ENCODE peak calls at places on chromosome 18, in six cellular contexts. N is upper lobe of left lung, H is H1, K is HepG2, O is GM12892, V is SK-N-MC. B is an unnamed sample.

GRCh38 chr18:26415041-26415440 is 133.3 kb downstream of the KCTD1 start:
- DNase-seq in N (no peak), K (no peak), O (no peak), V (no peak), H (no peak), B (no peak)

GRCh38 chr18:9617006-9617542 is 2.7 kb upstream of the PPP4R1 start:
- DNase-seq in O (no peak), H (no peak), K (no peak), V (no peak), N (no peak), B (no peak)

GRCh38 chr18:79257480-79257879 is 138.2 kb upstream of the NFATC1 start:
- DNase-seq in O (no peak), N (no peak), H (no peak), V (no peak), K (no peak), B (no peak)

GRCh38 chr18:11512096-11513030 is 97.0 kb upstream of the SLC35G4 start:
- DNase-seq in V (no peak), K (peak), O (no peak), N (no peak), H (no peak), B (no peak)

GRCh38 chr18:66210875-66211274 is 393.0 kb downstream of the CDH19 start:
- DNase-seq in H (no peak), K (no peak), N (no peak), V (no peak), O (no peak), B (no peak)

GRCh38 chr18:58387716-58388115 is 241.2 kb downstream of the ALPK2 start:
- DNase-seq in O (no peak), N (no peak), K (no peak), H (no peak), V (no peak), B (no peak)

GRCh38 chr18:7303306-7303705 is 72.4 kb downstream of the LRRC30 start:
- DNase-seq in N (no peak), O (no peak), K (no peak), V (no peak), H (no peak), B (no peak)

GRCh38 chr18:2540575-2540974 is 30.7 kb downstream of the METTL4 start:
- DNase-seq in V (no peak), K (no peak), O (no peak), H (no peak), N (no peak), B (no peak)

GRCh38 chr18:11669271-11669947 is 19.7 kb upstream of the GNAL start:
- DNase-seq in H (no peak), K (no peak), V (no peak), O (no peak), N (no peak), B (no peak)

GRCh38 chr18:11246466-11246865 is 97.1 kb upstream of the PIEZO2 start:
- DNase-seq in O (no peak), N (no peak), H (no peak), K (no peak), V (no peak), B (no peak)

GRCh38 chr18:8358066-8358795 is 251.0 kb upstream of the RAB12 start:
- DNase-seq in V (no peak), K (no peak), N (no peak), H (no peak), O (no peak), B (no peak)

GRCh38 chr18:44741551-44741950 is 60.9 kb downstream of the SETBP1 start:
- DNase-seq in H (no peak), N (no peak), O (no peak), K (no peak), V (no peak), B (no peak)

GRCh38 chr18:8040021-8040420 is 472.9 kb downstream of the PTPRM start:
- DNase-seq in V (no peak), N (no peak), H (no peak), K (no peak), O (no peak), B (no peak)

GRCh38 chr18:21191596-21192307 is 50.3 kb upstream of the GREB1L start:
- DNase-seq in N (peak), V (peak), K (peak), H (peak), O (no peak), B (no peak)

GRCh38 chr18:14179306-14179705 is 47.1 kb upstream of the ZNF519 start:
- DNase-seq in V (no peak), N (no peak), O (no peak), H (no peak), K (no peak), B (no peak)

GRCh38 chr18:23438046-23438377 is 15.1 kb upstream of the RIOK3 start:
- DNase-seq in V (no peak), O (no peak), N (no peak), H (no peak), K (no peak), B (no peak)

GRCh38 chr18:10792181-10792580 is 266.4 kb downstream of the NAPG start:
- DNase-seq in H (no peak), K (no peak), N (no peak), O (no peak), V (peak), B (no peak)

GRCh38 chr18:59419386-59419785 is 60.3 kb upstream of the LMAN1 start:
- DNase-seq in H (no peak), O (no peak), K (no peak), V (no peak), N (no peak), B (no peak)

GRCh38 chr18:30361864-30362540 is 680.5 kb downstream of the DSC3 start:
- DNase-seq in V (no peak), K (no peak), H (no peak), N (no peak), O (no peak), B (no peak)

GRCh38 chr18:21129586-21130216 is 18.1 kb upstream of the ROCK1 start:
- DNase-seq in N (no peak), K (no peak), H (no peak), O (no peak), V (no peak), B (no peak)

GRCh38 chr18:27750014-27750413 is 426.9 kb downstream of the CDH2 start:
- DNase-seq in V (peak), H (peak), N (no peak), K (peak), O (no peak), B (no peak)

GRCh38 chr18:33906046-33906445 is 318.7 kb downstream of the NOL4 start:
- DNase-seq in K (no peak), O (no peak), V (no peak), N (no peak), H (no peak), B (no peak)

GRCh38 chr18:41144444-41144843 is 810.6 kb upstream of the PIK3C3 start:
- DNase-seq in K (no peak), O (no peak), N (no peak), V (no peak), H (no peak), B (no peak)

GRCh38 chr18:7872569-7872968 is 305.5 kb downstream of the PTPRM start:
- DNase-seq in N (peak), H (no peak), O (no peak), V (no peak), K (peak), B (no peak)

GRCh38 chr18:50559750-50560680 is at the start of gene MAPK4:
- DNase-seq in N (peak), H (no peak), K (no peak), V (no peak), O (peak), B (no peak)

GRCh38 chr18:37390687-37391086 is 174.9 kb downstream of the CELF4 start:
- DNase-seq in K (no peak), N (no peak), O (no peak), V (no peak), H (no peak), B (no peak)
- TF ChIP-seq POLR2AphosphoS5 in K (no peak), N (no peak), O (no peak), V (no peak), H (no peak), B (no peak)

DNA sequence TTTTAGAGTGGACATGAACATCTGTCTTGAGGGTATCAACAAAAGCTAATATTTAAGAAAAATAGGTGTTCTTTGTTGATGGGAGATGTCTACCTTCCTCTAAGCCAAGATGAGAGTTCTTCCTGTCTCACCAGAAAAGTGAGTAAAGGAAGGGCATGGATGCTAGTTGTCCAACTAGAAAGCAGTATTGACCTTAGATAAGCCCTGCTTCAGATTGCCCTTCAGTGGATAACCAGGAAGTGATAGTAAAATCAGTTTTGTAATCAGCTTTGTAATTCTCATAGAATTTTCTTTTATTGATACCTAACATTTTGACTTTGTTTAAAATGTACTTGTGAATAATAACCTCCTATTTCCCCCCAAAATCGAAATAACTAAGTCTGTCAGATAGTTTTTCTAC is 134.7 kb downstream of the ZNF407 start:
- DNase-seq in K (no peak), O (no peak), N (no peak), H (no peak), V (no peak), B (no peak)
- TF ChIP-seq POLR2AphosphoS5 in K (no peak), O (no peak), N (no peak), H (no peak), V (no peak), B (no peak)

DNA sequence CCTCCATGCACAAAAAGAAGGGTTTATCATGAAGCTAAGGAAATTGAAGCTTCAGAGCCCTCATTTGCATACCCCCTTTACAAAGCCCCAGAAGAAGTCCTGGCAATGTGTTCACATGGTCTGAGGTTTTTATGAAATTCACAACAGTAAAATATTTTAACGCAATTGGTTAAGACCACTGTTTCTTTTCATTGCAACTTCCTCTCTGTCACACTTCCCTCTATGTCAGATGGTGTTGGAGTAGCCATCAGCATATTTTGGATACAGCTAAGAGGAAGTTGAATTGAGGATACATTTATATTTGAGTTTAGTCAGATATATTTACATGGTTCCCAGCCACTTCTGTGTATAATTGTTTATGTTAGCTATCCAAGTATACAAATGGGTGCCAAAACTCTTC is 170.0 kb downstream of the TXNL1 start:
- DNase-seq in N (no peak), K (no peak), H (no peak), O (no peak), V (no peak), B (no peak)
- TF ChIP-seq POLR2AphosphoS5 in N (no peak), K (no peak), H (no peak), O (no peak), V (no peak), B (no peak)

DNA sequence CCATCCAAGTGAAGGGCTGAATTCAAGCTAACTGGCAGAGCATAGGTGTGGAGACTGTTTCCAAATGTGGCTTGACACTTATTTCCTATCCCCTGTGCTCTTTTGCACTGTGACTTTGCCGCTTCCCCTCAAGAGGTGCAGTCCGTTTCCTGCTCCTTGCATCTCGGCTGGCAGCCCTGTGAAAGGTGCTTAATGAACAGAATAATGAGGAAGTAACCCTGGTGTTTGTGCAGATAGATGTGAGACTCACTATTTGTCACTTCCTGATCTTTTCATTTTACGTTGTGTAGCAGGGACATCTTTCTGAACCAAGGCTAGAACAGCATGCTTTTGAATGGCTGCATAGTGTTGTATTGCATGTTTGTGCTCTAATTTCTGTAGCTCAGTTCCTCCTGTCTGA is 60.8 kb downstream of the CEP192 start:
- DNase-seq in O (no peak), H (no peak), N (peak), V (no peak), K (no peak), B (no peak)
- TF ChIP-seq POLR2AphosphoS5 in O (no peak), H (no peak), N (no peak), V (no peak), K (no peak), B (no peak)

DNA sequence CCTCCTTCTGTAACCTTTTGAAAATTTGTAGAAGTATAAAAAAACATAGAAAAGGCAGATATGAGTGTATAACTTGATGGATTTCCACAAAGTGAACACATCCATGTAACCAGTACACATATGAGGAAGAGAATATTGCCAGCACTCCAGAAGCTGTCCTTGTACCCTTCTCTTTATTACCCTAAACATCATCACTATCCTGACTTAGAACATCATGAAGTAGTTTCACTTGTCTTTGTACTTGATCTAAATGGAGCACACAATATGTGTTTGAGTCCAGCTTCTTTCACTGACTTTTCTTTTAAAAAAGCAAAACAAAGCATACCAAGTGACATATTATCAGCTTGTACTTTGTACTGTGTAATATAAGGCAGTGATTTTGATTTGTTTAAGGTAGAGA is 154.0 kb downstream of the PHLPP1 start:
- DNase-seq in H (no peak), K (no peak), V (no peak), O (no peak), N (no peak), B (no peak)
- TF ChIP-seq POLR2AphosphoS5 in H (no peak), K (no peak), V (no peak), O (no peak), N (no peak), B (no peak)

DNA sequence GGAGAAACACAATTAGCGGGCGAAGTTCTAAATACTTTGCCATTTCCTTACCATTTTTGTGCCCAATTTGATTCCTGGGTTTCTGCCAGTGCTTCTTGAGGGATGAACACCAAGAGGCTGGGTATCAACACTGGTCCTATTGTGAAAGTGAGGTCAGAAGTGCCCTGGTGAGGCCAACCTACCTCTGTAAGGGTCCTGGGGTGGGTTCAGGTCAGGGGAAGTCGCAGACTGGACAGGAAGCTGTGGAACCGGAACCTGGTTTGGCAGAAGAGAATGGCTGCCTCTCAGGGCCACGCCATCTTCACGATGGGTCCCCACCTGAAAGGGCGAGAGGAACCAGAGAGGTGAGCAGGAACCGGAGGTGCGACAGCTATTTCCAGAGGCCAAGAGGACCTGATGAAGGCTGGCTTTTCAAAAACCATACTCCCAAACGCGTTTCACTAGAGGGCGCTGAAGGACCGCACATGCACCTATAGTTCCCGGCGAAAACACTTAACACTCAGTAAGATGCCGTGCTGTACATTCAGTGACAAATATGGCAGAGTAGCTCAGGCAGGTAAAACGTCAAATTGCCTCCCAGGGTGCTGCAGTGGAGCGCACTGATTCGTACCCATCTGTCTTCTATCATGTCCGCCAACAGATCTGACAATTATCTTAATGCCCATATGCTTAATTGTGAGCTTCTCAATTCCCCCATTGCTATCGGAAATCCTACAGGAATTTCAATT is 275.3 kb upstream of the CCDC68 start:
- DNase-seq in N (peak), K (peak), O (peak), V (peak), H (peak), B (peak)
- TF ChIP-seq POLR2AphosphoS5 in N (no peak), K (no peak), O (no peak), V (no peak), H (peak), B (no peak)

DNA sequence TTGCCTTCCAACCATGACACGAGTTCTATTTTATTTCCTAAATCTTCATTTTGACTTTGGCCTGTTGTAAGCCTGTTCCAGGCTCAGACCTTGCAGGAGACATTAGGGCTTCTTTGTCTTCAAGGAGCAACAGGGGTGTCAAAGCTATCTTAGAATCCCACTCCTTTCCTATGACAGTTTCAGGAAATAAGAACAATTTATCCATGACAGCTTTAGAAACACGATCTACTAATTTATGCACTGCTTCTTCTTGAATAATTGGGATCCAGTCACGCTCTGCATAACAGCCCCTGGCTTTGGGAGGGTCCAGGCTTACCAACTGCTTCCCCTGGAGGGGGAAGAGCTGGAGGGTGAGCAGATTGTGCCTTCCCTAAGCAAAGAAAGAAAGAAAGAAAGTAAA is 327.4 kb downstream of the DCC start:
- DNase-seq in V (no peak), N (no peak), O (no peak), K (no peak), H (no peak), B (no peak)
- TF ChIP-seq POLR2AphosphoS5 in V (no peak), N (no peak), O (no peak), K (no peak), H (no peak), B (no peak)

GRCh38 chr18:76445275-76445674 is 49.8 kb downstream of the ZNF516 start:
- DNase-seq in N (no peak), V (no peak), K (no peak), H (no peak), O (no peak), B (no peak)
- TF ChIP-seq POLR2AphosphoS5 in N (no peak), V (no peak), K (no peak), H (no peak), O (no peak), B (no peak)

GRCh38 chr18:34978953-34979608 is 62.1 kb upstream of the MAPRE2 start:
- DNase-seq in N (peak), V (peak), O (no peak), K (peak), H (no peak), B (no peak)
- TF ChIP-seq POLR2AphosphoS5 in N (peak), V (no peak), O (no peak), K (no peak), H (no peak), B (no peak)

DNA sequence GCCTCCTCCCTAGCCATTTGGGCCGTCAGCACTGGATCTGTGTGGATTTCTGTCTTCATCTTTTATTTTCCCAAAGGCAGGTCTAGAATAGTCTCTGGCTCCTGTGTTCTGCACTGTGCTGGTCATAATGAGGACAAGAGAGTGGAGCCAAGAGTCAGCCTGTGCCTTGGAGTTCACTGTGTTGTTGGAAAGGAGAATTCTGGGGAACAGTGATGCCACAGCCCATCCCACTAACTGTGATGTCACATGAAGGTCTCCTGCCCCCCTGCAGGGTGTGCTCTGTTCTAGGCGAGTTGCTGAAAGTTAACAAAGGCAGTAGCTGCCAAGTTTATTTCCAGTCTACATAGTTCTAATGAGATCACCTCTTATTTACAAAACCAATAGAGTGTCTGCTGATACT is 248.5 kb downstream of the TPGS2 start:
- DNase-seq in O (no peak), K (no peak), V (no peak), H (no peak), N (no peak), B (no peak)
- TF ChIP-seq POLR2AphosphoS5 in O (no peak), K (no peak), V (no peak), H (no peak), N (no peak), B (no peak)

B was measured in breast epithelium.